ENCODE peak calls at places on chromosome 7, in five cellular contexts. G is GM12891; H is cardiac muscle cell; W is upper lobe of right lung; E is naive thymus-derived CD8-positive, alpha-beta T cell. L is an unnamed sample.

GRCh38 chr7:114988755-114989154 is 66.9 kb downstream of the MDFIC start:
- DNase-seq in W (no peak), G (no peak), E (no peak), H (no peak), L (no peak)

GRCh38 chr7:158975526-158976467 is 119.4 kb downstream of the DYNC2I1 start:
- DNase-seq in G (no peak), E (no peak), H (peak), W (no peak), L (no peak)

GRCh38 chr7:14934831-14935230 is 32.3 kb upstream of the DGKB start:
- DNase-seq in H (no peak), E (no peak), W (no peak), G (no peak), L (no peak)

GRCh38 chr7:51033722-51034530 is 251.2 kb upstream of the GRB10 start:
- DNase-seq in G (no peak), W (no peak), E (no peak), H (peak), L (no peak)

GRCh38 chr7:35906191-35906908 is 105.5 kb downstream of the SEPTIN7 start:
- DNase-seq in G (peak), E (peak), H (peak), W (no peak), L (peak)

GRCh38 chr7:155992538-155992937 is 180.3 kb upstream of the SHH start:
- DNase-seq in H (no peak), W (no peak), E (peak), G (no peak), L (no peak)

GRCh38 chr7:116776610-116777289 is 85.6 kb upstream of the CAPZA2 start:
- DNase-seq in G (no peak), E (no peak), W (no peak), H (no peak), L (no peak)

GRCh38 chr7:148540041-148540738 is 50.4 kb upstream of the C7orf33 start:
- DNase-seq in G (no peak), W (no peak), E (no peak), H (no peak), L (no peak)

GRCh38 chr7:3032256-3032655 is 11.4 kb downstream of the CARD11 start:
- DNase-seq in E (no peak), H (no peak), W (peak), G (no peak), L (no peak)

GRCh38 chr7:133586253-133586652 is 333.4 kb downstream of the EXOC4 start:
- DNase-seq in G (no peak), H (no peak), W (no peak), E (no peak), L (no peak)

GRCh38 chr7:76512941-76513816 is 2.8 kb downstream of the UPK3B start:
- DNase-seq in E (no peak), G (no peak), H (peak), W (no peak), L (no peak)

GRCh38 chr7:40482794-40483374 is 348.1 kb downstream of the SUGCT start:
- DNase-seq in E (no peak), W (no peak), H (no peak), G (no peak), L (no peak)

GRCh38 chr7:103947026-103947655 is 42.3 kb downstream of the RELN start:
- DNase-seq in G (no peak), W (no peak), E (no peak), H (no peak), L (no peak)

GRCh38 chr7:7103343-7104313 is 78.7 kb upstream of the C1GALT1 start:
- DNase-seq in W (no peak), H (peak), E (no peak), G (peak), L (peak)

GRCh38 chr7:18003286-18003685 is 24.4 kb downstream of the PRPS1L1 start:
- DNase-seq in E (no peak), W (no peak), H (no peak), G (no peak), L (no peak)

GRCh38 chr7:17580861-17581260 is 282.4 kb downstream of the AHR start:
- DNase-seq in W (no peak), H (no peak), E (no peak), G (no peak), L (no peak)

GRCh38 chr7:157407512-157408257 is 70.9 kb downstream of the DNAJB6 start:
- DNase-seq in H (no peak), G (no peak), E (no peak), W (peak), L (no peak)

GRCh38 chr7:114481995-114482394 is 67.4 kb downstream of the FOXP2 start:
- DNase-seq in W (no peak), G (no peak), E (no peak), H (no peak), L (no peak)

GRCh38 chr7:75946207-75946855 is 31.4 kb downstream of the POR start:
- DNase-seq in G (no peak), E (peak), H (no peak), W (no peak), L (no peak)

GRCh38 chr7:104845541-104845940 is 168.5 kb upstream of the KMT2E start:
- DNase-seq in H (no peak), G (no peak), W (no peak), E (no peak), L (no peak)

GRCh38 chr7:133053321-133053891 is 28.5 kb downstream of the CHCHD3 start:
- DNase-seq in H (no peak), W (no peak), G (no peak), E (no peak), L (no peak)

GRCh38 chr7:139582130-139582650 is 58.7 kb downstream of the CLEC2L start:
- DNase-seq in H (no peak), G (no peak), W (no peak), E (peak), L (no peak)

GRCh38 chr7:247636-248035 is 42.3 kb upstream of the FOXL3 start:
- DNase-seq in G (no peak), W (no peak), H (no peak), E (no peak), L (no peak)

GRCh38 chr7:130143986-130144618 is 61.1 kb downstream of the TMEM209 start:
- DNase-seq in H (no peak), G (no peak), W (no peak), E (no peak), L (no peak)

GRCh38 chr7:17367502-17367901 is 69.0 kb downstream of the AHR start:
- DNase-seq in W (no peak), G (no peak), H (no peak), E (no peak), L (no peak)

GRCh38 chr7:148264933-148265557 is 325.5 kb upstream of the C7orf33 start:
- DNase-seq in E (no peak), H (peak), G (no peak), W (no peak), L (no peak)

GRCh38 chr7:55065511-55066229 is 46.9 kb downstream of the EGFR start:
- DNase-seq in E (no peak), W (no peak), G (no peak), H (peak), L (no peak)

GRCh38 chr7:55020481-55020871 is 1.7 kb downstream of the EGFR start:
- DNase-seq in E (no peak), G (no peak), W (peak), H (no peak), L (no peak)

GRCh38 chr7:43834463-43835251 is 34.7 kb downstream of the MRPS24 start:
- DNase-seq in H (no peak), G (no peak), W (no peak), E (no peak), L (peak)

GRCh38 chr7:97770845-97771244 is 39.0 kb downstream of the TAC1 start:
- DNase-seq in G (no peak), W (no peak), E (no peak), H (no peak), L (no peak)

GRCh38 chr7:134320201-134320600 is 3.5 kb upstream of the SLC35B4 start:
- DNase-seq in E (no peak), W (no peak), H (no peak), G (no peak), L (no peak)

GRCh38 chr7:20665096-20665495 is 49.6 kb downstream of the ABCB5 start:
- DNase-seq in E (no peak), H (no peak), W (no peak), G (no peak), L (no peak)

GRCh38 chr7:31776616-31777015 is 89.6 kb downstream of the PPP1R17 start:
- DNase-seq in G (no peak), E (no peak), H (no peak), W (no peak), L (no peak)

GRCh38 chr7:85890244-85890811 is 703.5 kb upstream of the SEMA3D start:
- DNase-seq in E (no peak), H (peak), W (no peak), G (no peak), L (no peak)

GRCh38 chr7:99561735-99562051 is 3.3 kb downstream of the ZNF655 start:
- DNase-seq in H (no peak), E (no peak), W (no peak), G (no peak), L (no peak)

GRCh38 chr7:8442295-8442813 is 8.9 kb downstream of the NXPH1 start:
- DNase-seq in E (no peak), W (no peak), H (no peak), G (no peak), L (no peak)

GRCh38 chr7:14902589-14902963 is at the start of gene DGKB:
- DNase-seq in W (no peak), E (no peak), H (peak), G (no peak), L (no peak)

GRCh38 chr7:16712916-16713315 is 40.6 kb upstream of the TSPAN13 start:
- DNase-seq in W (no peak), G (no peak), H (no peak), E (no peak), L (no peak)

GRCh38 chr7:873367-874002 is 2.9 kb upstream of the GET4 start:
- DNase-seq in W (peak), G (peak), H (peak), E (peak), L (peak)